ENCODE peak calls at places on chromosomes 11 and 22, in four cellular contexts. H, C, I and F are unnamed samples.

GRCh38 chr11:11946180-11946579 is 62.2 kb downstream of the DKK3 start:
- DNase-seq in H (no peak), C (no peak), I (peak), F (no peak)

GRCh38 chr22:44422742-44423370 is 75.2 kb downstream of the RTL6 start:
- DNase-seq in H (no peak), C (no peak), I (no peak), F (peak)

GRCh38 chr11:14054708-14055107 is 92.2 kb downstream of the SPON1 start:
- DNase-seq in H (no peak), C (no peak), I (no peak), F (no peak)

GRCh38 chr22:38866024-38866398 is 6.0 kb downstream of the CBX6 start:
- DNase-seq in H (no peak), C (no peak), I (peak), F (no peak)

GRCh38 chr11:45662665-45663485 is 2.5 kb downstream of the CHST1 start:
- DNase-seq in H (peak), C (peak), I (peak), F (peak)

GRCh38 chr11:103944251-103944944 is 92.0 kb upstream of the DDI1 start:
- DNase-seq in H (no peak), C (no peak), I (no peak), F (no peak)

GRCh38 chr11:27718346-27718852 is 18.1 kb upstream of the BDNF start:
- DNase-seq in H (peak), C (no peak), I (peak), F (no peak)

GRCh38 chr11:69122642-69123431 is 32.9 kb upstream of the SMIM38 start:
- DNase-seq in H (peak), C (peak), I (peak), F (peak)

GRCh38 chr11:8089791-8090510 is 8.9 kb downstream of the TUB start:
- DNase-seq in H (no peak), C (no peak), I (no peak), F (peak)

GRCh38 chr11:68014157-68014965 is 4.2 kb downstream of the ALDH3B1 start:
- DNase-seq in H (peak), C (no peak), I (peak), F (no peak)

GRCh38 chr11:46112961-46113617 is 8.2 kb downstream of the PHF21A start:
- DNase-seq in H (no peak), C (no peak), I (peak), F (no peak)

GRCh38 chr11:21888814-21889213 is 304.1 kb upstream of the ANO5 start:
- DNase-seq in H (no peak), C (no peak), I (no peak), F (no peak)

GRCh38 chr22:25453557-25453956 is 110.9 kb upstream of the GRK3 start:
- DNase-seq in H (no peak), C (no peak), I (no peak), F (peak)

GRCh38 chr22:35634981-35635540 is 13.2 kb upstream of the APOL6 start:
- DNase-seq in H (no peak), C (no peak), I (no peak), F (peak)

GRCh38 chr11:44443836-44444769 is 121.4 kb upstream of the CD82 start:
- DNase-seq in H (no peak), C (no peak), I (no peak), F (no peak)

GRCh38 chr11:69771466-69771865 is 3.7 kb downstream of the FGF4 start:
- DNase-seq in H (no peak), C (no peak), I (peak), F (no peak)

GRCh38 chr11:45411221-45411946 is 125.2 kb upstream of the SYT13 start:
- DNase-seq in H (no peak), C (no peak), I (no peak), F (no peak)

GRCh38 chr11:111512296-111513239 is at the start of gene BTG4:
- DNase-seq in H (no peak), C (no peak), I (peak), F (no peak)

GRCh38 chr11:78514922-78515502 is 59.7 kb downstream of the NARS2 start:
- DNase-seq in H (no peak), C (no peak), I (no peak), F (no peak)

GRCh38 chr11:17352925-17353227 is 1.3 kb downstream of the NCR3LG1 start:
- DNase-seq in H (no peak), C (no peak), I (peak), F (peak)

GRCh38 chr11:33448461-33449130 is 191.4 kb downstream of the HIPK3 start:
- DNase-seq in H (no peak), C (no peak), I (peak), F (no peak)

GRCh38 chr11:35402751-35403454 is 16.5 kb downstream of the SLC1A2 start:
- DNase-seq in H (no peak), C (no peak), I (no peak), F (no peak)

GRCh38 chr22:23242473-23243001 is 62.2 kb downstream of the BCR start:
- DNase-seq in H (no peak), C (no peak), I (peak), F (no peak)

GRCh38 chr22:19051381-19051780 is 70.8 kb downstream of the DGCR2 start:
- DNase-seq in H (no peak), C (no peak), I (no peak), F (peak)

GRCh38 chr22:18984564-18984963 is 48.5 kb upstream of the PRODH start:
- DNase-seq in H (no peak), C (no peak), I (no peak), F (no peak)

GRCh38 chr11:96187779-96188624 is 155.0 kb downstream of the MAML2 start:
- DNase-seq in H (no peak), C (peak), I (peak), F (no peak)

GRCh38 chr11:1207451-1208360 is 15.2 kb upstream of the MUC5B start:
- DNase-seq in H (no peak), C (no peak), I (peak), F (peak)

GRCh38 chr11:103257360-103257759 is 148.1 kb downstream of the DYNC2H1 start:
- DNase-seq in H (no peak), C (no peak), I (no peak), F (no peak)

GRCh38 chr11:93737904-93738612 is 3.2 kb downstream of the TAF1D start:
- DNase-seq in H (no peak), C (no peak), I (no peak), F (no peak)

GRCh38 chr11:116540019-116540418 is 232.8 kb downstream of the BUD13 start:
- DNase-seq in H (no peak), C (no peak), I (peak), F (no peak)

GRCh38 chr11:45182902-45183301 is 36.5 kb downstream of the PRDM11 start:
- DNase-seq in H (no peak), C (no peak), I (peak), F (no peak)

GRCh38 chr11:62889484-62890437 is 9.1 kb downstream of the SLC3A2 start:
- DNase-seq in H (no peak), C (no peak), I (peak), F (no peak)

GRCh38 chr22:49853981-49854791 is 542 bp downstream of the ZBED4 start:
- DNase-seq in H (no peak), C (no peak), I (peak), F (peak)

GRCh38 chr11:109343242-109343641 is 78.7 kb upstream of the C11orf87 start:
- DNase-seq in H (no peak), C (no peak), I (no peak), F (no peak)

GRCh38 chr22:20567993-20568417 is 60.6 kb downstream of the MED15 start:
- DNase-seq in H (no peak), C (no peak), I (peak), F (peak)

GRCh38 chr22:38191115-38191514 is 9.5 kb upstream of the PLA2G6 start:
- DNase-seq in H (no peak), C (no peak), I (no peak), F (no peak)

GRCh38 chr22:29023172-29023796 is 38.3 kb downstream of the C22orf31 start:
- DNase-seq in H (no peak), C (no peak), I (no peak), F (no peak)

GRCh38 chr11:17894929-17895658 is 117.8 kb downstream of the SERGEF start:
- DNase-seq in H (no peak), C (no peak), I (no peak), F (no peak)

GRCh38 chr11:48164836-48165235 is 51.8 kb upstream of the OR4B1 start:
- DNase-seq in H (no peak), C (no peak), I (no peak), F (no peak)

GRCh38 chr11:85721191-85721590 is 35.2 kb upstream of the CCDC89 start:
- DNase-seq in H (no peak), C (no peak), I (no peak), F (no peak)

GRCh38 chr11:85718991-85719807 is 33.2 kb upstream of the CCDC89 start:
- DNase-seq in H (peak), C (no peak), I (peak), F (no peak)

GRCh38 chr11:85712953-85713352 is 27.0 kb upstream of the CCDC89 start:
- DNase-seq in H (no peak), C (no peak), I (no peak), F (no peak)

GRCh38 chr11:85718126-85718943 is 32.3 kb upstream of the CCDC89 start:
- DNase-seq in H (no peak), C (no peak), I (no peak), F (no peak)

DNA sequence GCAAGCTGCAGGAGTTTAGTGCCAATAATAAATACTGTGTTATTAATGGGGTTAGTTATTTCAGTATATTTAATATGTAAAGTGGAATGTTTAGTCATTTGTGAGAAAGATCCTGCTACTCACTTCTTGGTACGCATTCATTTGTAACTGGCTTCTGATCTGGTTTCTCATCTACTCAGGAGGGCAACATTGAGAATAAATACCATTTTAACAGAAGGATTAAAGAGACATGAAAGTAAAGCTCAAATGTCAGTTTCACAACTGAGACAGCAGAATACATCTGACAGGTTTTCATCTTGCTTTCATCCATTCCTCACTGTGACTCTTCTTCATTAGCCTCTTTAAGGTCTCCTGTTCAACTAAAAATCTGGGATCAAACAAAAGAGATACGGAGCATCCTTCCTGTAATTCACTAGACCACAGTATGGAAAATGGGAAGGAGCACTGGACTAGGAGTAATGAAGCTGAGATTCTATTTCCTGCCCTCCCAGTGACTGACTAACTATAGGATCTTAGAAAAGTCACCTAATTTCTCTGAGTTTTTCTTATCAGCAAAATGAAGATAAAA is 31.4 kb upstream of the CCDC89 start:
- DNase-seq in H (no peak), C (no peak), I (no peak), F (no peak)
- H3K4me3 ChIP-seq in H (peak), C (no peak), I (no peak), F (no peak)

GRCh38 chr11:92383430-92383829 is 158.8 kb downstream of the FAT3 start:
- DNase-seq in H (no peak), C (no peak), I (no peak), F (no peak)

GRCh38 chr11:92384807-92385206 is 160.2 kb downstream of the FAT3 start:
- DNase-seq in H (no peak), C (no peak), I (peak), F (no peak)

GRCh38 chr11:92382311-92382710 is 157.7 kb downstream of the FAT3 start:
- DNase-seq in H (no peak), C (no peak), I (no peak), F (no peak)

GRCh38 chr11:92384316-92384715 is 159.7 kb downstream of the FAT3 start:
- DNase-seq in H (no peak), C (no peak), I (peak), F (no peak)

GRCh38 chr11:92380882-92381281 is 156.3 kb downstream of the FAT3 start:
- DNase-seq in H (no peak), C (no peak), I (peak), F (no peak)
- TF ChIP-seq CTCF in H (no peak), C (no peak), I (no peak), F (no peak)

GRCh38 chr22:46010951-46011626 is 34.1 kb upstream of the WNT7B start:
- DNase-seq in H (no peak), C (no peak), I (peak), F (peak)
- H3K27ac ChIP-seq in H (no peak), C (no peak), I (peak), F (no peak)

DNA sequence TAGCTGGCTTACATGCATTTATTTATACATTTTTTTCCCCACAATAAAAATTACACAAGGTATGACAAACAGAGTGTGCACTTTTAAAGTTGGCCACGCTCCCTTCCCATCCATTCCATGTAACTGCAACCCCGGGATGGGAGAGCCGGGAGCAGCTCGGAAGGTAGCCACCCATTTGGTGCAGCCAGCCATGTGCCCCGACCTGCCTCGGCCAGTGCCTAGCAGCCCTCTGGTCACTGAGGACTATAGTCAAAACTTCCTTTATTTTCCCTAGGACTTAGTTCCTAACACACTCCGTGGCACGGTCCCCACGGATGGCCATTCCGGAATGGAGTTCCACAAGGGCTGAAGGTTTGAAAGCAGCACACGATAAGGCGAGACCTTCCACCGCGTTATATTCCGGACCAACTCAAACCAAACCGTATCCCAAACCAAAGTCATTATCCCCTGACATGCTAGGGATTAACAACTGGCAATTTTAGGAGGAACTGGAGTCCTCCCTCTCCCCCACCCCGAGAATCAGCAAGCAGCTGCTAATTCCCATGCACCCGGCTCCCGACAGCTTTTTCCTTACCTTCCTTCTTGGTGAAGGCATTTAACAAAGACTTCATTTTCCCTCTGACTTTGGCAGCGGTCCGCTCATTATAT is 426.4 kb downstream of the SHANK2 start:
- DNase-seq in H (no peak), C (no peak), I (no peak), F (no peak)
- H3K4me3 ChIP-seq in H (no peak), C (no peak), I (no peak), F (peak)